ENCODE peak calls at places on chromosomes 7 and 10, in eight cellular contexts. Z is GM04503; H is HuH-7; U is effector CD4-positive, alpha-beta T cell; A is activated CD8-positive, alpha-beta memory T cell treated with anti-CD3 and anti-CD28 coated beads for 4 hours; G is stimulated activated CD8-positive, alpha-beta memory T cell treated with anti-CD3 and anti-CD28 coated beads, Interleukin-7, amount 100 ng/mL, for 48 hours; B is dorsolateral prefrontal cortex; M is A673. K is an unnamed sample.

GRCh38 chr10:79465341-79465740 is 19.9 kb upstream of the ZCCHC24 start:
- DNase-seq in A (no peak), H (no peak), Z (no peak), M (no peak), G (no peak), U (no peak), B (no peak), K (no peak)

GRCh38 chr10:61759751-61760150 is 97.0 kb downstream of the CABCOCO1 start:
- DNase-seq in U (no peak), A (no peak), G (no peak), Z (no peak), H (no peak), B (no peak), M (no peak), K (no peak)

GRCh38 chr7:4172883-4173282 is 509.2 kb upstream of the FOXK1 start:
- DNase-seq in H (no peak), B (no peak), U (no peak), Z (no peak), G (no peak), M (no peak), A (no peak), K (no peak)

GRCh38 chr10:93447970-93448369 is 34.2 kb downstream of the MYOF start:
- DNase-seq in G (no peak), Z (no peak), M (no peak), H (no peak), U (no peak), B (no peak), A (no peak), K (no peak)

GRCh38 chr10:30111340-30111980 is 52.1 kb upstream of the JCAD start:
- DNase-seq in H (no peak), U (no peak), M (peak; percentile 73), B (no peak), A (no peak), G (no peak), Z (peak; percentile 94), K (no peak)

GRCh38 chr10:113151178-113151577 is 201.1 kb downstream of the TCF7L2 start:
- DNase-seq in Z (no peak), A (no peak), U (no peak), G (no peak), H (no peak), B (no peak), M (no peak), K (no peak)

GRCh38 chr10:72086466-72087391 is 1.6 kb downstream of the SPOCK2 start:
- DNase-seq in A (peak; percentile 33), B (peak; percentile 68), U (peak; percentile 54), G (peak; percentile 38), H (no peak), M (no peak), Z (no peak), K (no peak)

GRCh38 chr7:19482628-19483027 is 226.2 kb downstream of the POLR1F start:
- DNase-seq in M (no peak), U (no peak), B (no peak), Z (no peak), H (no peak), A (no peak), G (no peak), K (no peak)

GRCh38 chr10:100347568-100348195 is 649 bp downstream of the SCD start:
- DNase-seq in U (no peak), B (no peak), H (no peak), G (no peak), M (peak; percentile 40), A (no peak), Z (no peak), K (no peak)

GRCh38 chr7:49775065-49775948 is 1.9 kb downstream of the VWC2 start:
- DNase-seq in M (no peak), U (no peak), G (no peak), B (no peak), H (no peak), A (no peak), Z (no peak), K (no peak)

GRCh38 chr7:21690717-21691116 is 147.9 kb downstream of the DNAH11 start:
- DNase-seq in G (no peak), M (no peak), H (no peak), B (no peak), Z (no peak), U (no peak), A (no peak), K (no peak)

GRCh38 chr7:83850941-83851340 is 202.0 kb upstream of the SEMA3E start:
- DNase-seq in Z (no peak), M (no peak), B (no peak), U (no peak), A (no peak), G (no peak), H (no peak), K (no peak)

GRCh38 chr10:5685764-5686240 is 1.2 kb downstream of the TASOR2 start:
- DNase-seq in B (no peak), M (peak; percentile 29), Z (no peak), U (no peak), A (no peak), G (no peak), H (no peak), K (no peak)

GRCh38 chr10:117112220-117112619 is 25.9 kb downstream of the VAX1 start:
- DNase-seq in A (no peak), B (no peak), M (peak; percentile 65), U (no peak), G (no peak), H (no peak), Z (no peak), K (no peak)

GRCh38 chr10:3766046-3766761 is 18.8 kb downstream of the KLF6 start:
- DNase-seq in A (no peak), H (no peak), Z (no peak), B (no peak), U (no peak), M (no peak), G (no peak), K (no peak)

GRCh38 chr10:111837089-111837488 is 346.5 kb downstream of the GPAM start:
- DNase-seq in A (no peak), M (no peak), H (no peak), U (no peak), Z (no peak), B (no peak), G (no peak), K (no peak)

K was measured in NCI-H2227 treated with DMSO at 0.1 percent for 48 hours.